ENCODE peak calls at places on chromosomes 5 and 9, in ten cellular contexts. J, D, I, B, W, Q, V, Y, F and S are unnamed samples.

GRCh38 chr5:73236541-73237128 is 63.6 kb downstream of the TMEM174 start:
- DNase-seq in J (no peak), D (no peak), I (no peak), B (no peak), W (no peak), Q (no peak), V (no peak), Y (no peak), F (no peak), S (no peak)

GRCh38 chr9:2593754-2594153 is 27.8 kb upstream of the VLDLR start:
- DNase-seq in J (no peak), D (no peak), I (no peak), B (no peak), W (no peak), Q (no peak), V (no peak), Y (no peak), F (no peak), S (no peak)

GRCh38 chr5:173582198-173583092 is 34.0 kb downstream of the BOD1 start:
- DNase-seq in J (peak), D (no peak), I (peak), B (no peak), W (no peak), Q (no peak), V (no peak), Y (no peak), F (no peak), S (no peak)

GRCh38 chr5:150149618-150150017 is 6.0 kb downstream of the PDGFRB start:
- DNase-seq in J (no peak), D (no peak), I (no peak), B (no peak), W (no peak), Q (no peak), V (no peak), Y (no peak), F (no peak), S (no peak)

GRCh38 chr9:6134661-6135177 is 80.9 kb upstream of the IL33 start:
- DNase-seq in J (no peak), D (no peak), I (no peak), B (no peak), W (no peak), Q (no peak), V (no peak), Y (no peak), F (peak), S (no peak)

GRCh38 chr9:86705474-86705873 is 241.8 kb downstream of the GAS1 start:
- DNase-seq in J (no peak), D (no peak), I (no peak), B (no peak), W (no peak), Q (no peak), V (no peak), Y (no peak), F (no peak), S (peak)

GRCh38 chr5:142934335-142934734 is 164.2 kb downstream of the ARHGAP26 start:
- DNase-seq in J (no peak), D (no peak), I (no peak), B (no peak), W (no peak), Q (no peak), V (no peak), Y (peak), F (no peak), S (no peak)

GRCh38 chr5:10377081-10377480 is 23.6 kb downstream of the MARCHF6 start:
- DNase-seq in J (no peak), D (no peak), I (no peak), B (no peak), W (no peak), Q (peak), V (no peak), Y (no peak), F (no peak), S (no peak)

GRCh38 chr5:149474198-149474597 is 77.0 kb downstream of the CSNK1A1 start:
- DNase-seq in J (no peak), D (no peak), I (no peak), B (peak), W (peak), Q (no peak), V (no peak), Y (no peak), F (no peak), S (no peak)

GRCh38 chr9:84668204-84669007 is 1.1 kb upstream of the NTRK2 start:
- DNase-seq in J (peak), D (no peak), I (peak), B (peak), W (no peak), Q (peak), V (no peak), Y (peak), F (peak), S (peak)

GRCh38 chr9:27151693-27152397 is 42.8 kb downstream of the TEK start:
- DNase-seq in J (no peak), D (no peak), I (peak), B (no peak), W (no peak), Q (no peak), V (no peak), Y (no peak), F (peak), S (peak)

GRCh38 chr9:5879419-5880181 is 11.1 kb upstream of the MLANA start:
- DNase-seq in J (peak), D (no peak), I (peak), B (peak), W (no peak), Q (no peak), V (peak), Y (peak), F (peak), S (peak)

GRCh38 chr5:2206244-2207108 is 323.8 kb upstream of the IRX4 start:
- DNase-seq in J (no peak), D (no peak), I (no peak), B (no peak), W (no peak), Q (no peak), V (no peak), Y (no peak), F (no peak), S (no peak)

GRCh38 chr9:114233806-114234205 is 78.5 kb downstream of the COL27A1 start:
- DNase-seq in J (no peak), D (no peak), I (no peak), B (no peak), W (no peak), Q (peak), V (no peak), Y (no peak), F (no peak), S (no peak)

GRCh38 chr5:175494271-175495183 is 16.2 kb downstream of the SFXN1 start:
- DNase-seq in J (peak), D (no peak), I (no peak), B (no peak), W (no peak), Q (no peak), V (no peak), Y (no peak), F (peak), S (peak)

GRCh38 chr5:107673106-107673367 is 2.3 kb upstream of the EFNA5 start:
- DNase-seq in J (no peak), D (no peak), I (no peak), B (no peak), W (no peak), Q (no peak), V (no peak), Y (no peak), F (no peak), S (no peak)

GRCh38 chr9:13915591-13916301 is 398.2 kb downstream of the NFIB start:
- DNase-seq in J (no peak), D (no peak), I (peak), B (peak), W (no peak), Q (no peak), V (no peak), Y (no peak), F (peak), S (peak)

GRCh38 chr5:138753794-138754698 is 821 bp downstream of the CTNNA1 start:
- DNase-seq in J (peak), D (no peak), I (peak), B (peak), W (peak), Q (peak), V (peak), Y (peak), F (peak), S (peak)

GRCh38 chr9:38417003-38417965 is 7.0 kb downstream of the IGFBPL1 start:
- DNase-seq in J (peak), D (no peak), I (no peak), B (no peak), W (peak), Q (no peak), V (peak), Y (peak), F (no peak), S (peak)

GRCh38 chr5:15008476-15008875 is 136.9 kb upstream of the ANKH start:
- DNase-seq in J (peak), D (no peak), I (peak), B (peak), W (peak), Q (peak), V (no peak), Y (no peak), F (peak), S (peak)

GRCh38 chr9:73153793-73154227 is 2.1 kb downstream of the ANXA1 start:
- DNase-seq in J (peak), D (no peak), I (no peak), B (no peak), W (no peak), Q (no peak), V (peak), Y (no peak), F (peak), S (peak)

GRCh38 chr5:36240779-36241635 is 718 bp downstream of the NADK2 start:
- DNase-seq in J (peak), D (peak), I (peak), B (no peak), W (peak), Q (peak), V (peak), Y (peak), F (peak), S (peak)
- TF ChIP-seq CTCF in J (no peak), D (no peak), I (no peak), B (no peak), W (no peak), Q (no peak), V (no peak), Y (no peak), F (no peak), S (peak)

GRCh38 chr5:76790632-76791290 is 28.1 kb upstream of the F2RL1 start:
- DNase-seq in J (peak), D (no peak), I (peak), B (no peak), W (no peak), Q (no peak), V (no peak), Y (peak), F (peak), S (peak)
- H3K4me3 ChIP-seq in J (no peak), D (no peak), I (no peak), B (no peak), W (no peak), Q (no peak), V (no peak), Y (no peak), F (peak), S (no peak)

GRCh38 chr9:117160254-117160653 is 254.6 kb downstream of the ASTN2 start:
- DNase-seq in J (peak), D (no peak), I (no peak), B (no peak), W (no peak), Q (no peak), V (no peak), Y (no peak), F (no peak), S (peak)
- TF ChIP-seq CTCF in J (peak), D (no peak), I (peak), B (peak), W (no peak), Q (no peak), V (no peak), Y (no peak), F (peak), S (no peak)

GRCh38 chr5:178573216-178573615 is 17.0 kb downstream of the COL23A1 start:
- DNase-seq in J (no peak), D (no peak), I (no peak), B (no peak), W (no peak), Q (no peak), V (no peak), Y (no peak), F (no peak), S (no peak)

GRCh38 chr5:178577376-178577839 is 12.8 kb downstream of the COL23A1 start:
- DNase-seq in J (no peak), D (no peak), I (no peak), B (no peak), W (no peak), Q (no peak), V (no peak), Y (no peak), F (no peak), S (no peak)

GRCh38 chr5:178577944-178578343 is 12.2 kb downstream of the COL23A1 start:
- DNase-seq in J (no peak), D (no peak), I (no peak), B (no peak), W (no peak), Q (no peak), V (no peak), Y (no peak), F (no peak), S (no peak)

GRCh38 chr5:178580556-178580955 is 9.6 kb downstream of the COL23A1 start:
- DNase-seq in J (no peak), D (no peak), I (no peak), B (no peak), W (no peak), Q (no peak), V (no peak), Y (no peak), F (no peak), S (no peak)

DNA sequence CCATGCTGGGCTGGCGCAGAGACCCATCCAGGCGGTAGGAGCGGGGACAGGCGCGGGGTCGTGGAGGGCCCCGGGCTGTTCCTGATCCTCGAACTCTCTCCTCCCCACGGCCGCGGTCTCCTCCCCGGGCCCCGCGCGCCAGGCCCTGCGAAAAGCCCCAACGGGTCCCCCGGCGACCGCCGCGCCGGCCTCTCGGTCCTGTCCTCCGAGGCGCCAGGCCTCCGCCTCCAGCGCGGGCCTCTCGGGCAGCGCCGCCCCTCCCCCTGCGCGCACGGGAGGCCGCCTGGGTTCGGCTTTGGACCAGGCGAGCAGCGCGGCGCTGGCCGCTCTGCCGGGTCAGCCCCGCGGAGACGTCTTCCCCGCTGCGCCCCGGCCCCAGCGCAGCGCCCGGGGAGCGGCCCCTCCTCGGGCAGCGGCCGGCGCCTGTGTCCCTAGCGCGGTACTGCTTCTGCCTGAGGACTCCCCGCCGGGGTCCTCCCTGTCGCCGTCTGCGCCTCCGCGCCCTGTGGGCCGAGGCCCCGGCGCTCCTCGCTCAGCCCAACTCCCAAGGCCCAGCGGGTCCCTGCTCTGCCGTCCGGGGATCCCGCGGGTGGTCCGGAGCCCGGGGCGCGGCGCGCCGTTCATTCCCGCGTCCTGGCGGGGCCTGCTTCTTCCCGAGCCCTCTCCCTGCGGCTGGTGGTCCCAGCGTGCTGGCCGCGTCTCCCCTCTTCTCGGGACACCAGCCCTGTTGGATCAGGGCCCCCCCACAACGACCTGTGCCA is 13.4 kb downstream of the COL23A1 start:
- DNase-seq in J (no peak), D (no peak), I (no peak), B (no peak), W (no peak), Q (no peak), V (no peak), Y (no peak), F (no peak), S (no peak)
- H3K4me3 ChIP-seq in J (peak), D (no peak), I (no peak), B (no peak), W (peak), Q (no peak), V (no peak), Y (no peak), F (no peak), S (no peak)

DNA sequence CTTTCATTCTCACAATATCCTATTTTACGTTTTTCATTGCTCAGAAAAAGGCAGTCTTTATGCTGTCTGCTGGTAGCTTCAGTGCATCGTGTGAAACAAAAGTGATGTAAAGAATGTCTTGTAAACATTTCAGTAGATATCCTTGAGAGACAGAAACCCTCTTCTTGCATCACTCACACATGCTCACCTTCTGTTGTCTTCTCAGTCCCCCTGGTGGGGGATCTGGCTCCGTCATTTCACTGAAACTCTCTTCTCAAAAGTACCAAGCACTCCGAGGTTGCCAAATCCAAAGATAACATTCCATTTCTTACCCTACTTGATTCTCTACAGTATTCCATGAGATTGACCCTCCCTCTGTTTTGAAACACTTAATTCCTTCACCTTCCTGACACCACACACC is 46.1 kb upstream of the PCA3 start:
- DNase-seq in J (no peak), D (no peak), I (no peak), B (no peak), W (no peak), Q (no peak), V (peak), Y (no peak), F (no peak), S (no peak)
- TF ChIP-seq CTCF in J (no peak), D (no peak), I (no peak), B (no peak), W (no peak), Q (no peak), V (no peak), Y (no peak), F (no peak), S (peak)

GRCh38 chr5:169728-170094 is 21.6 kb upstream of the LRRC14B start:
- DNase-seq in J (no peak), D (no peak), I (no peak), B (no peak), W (no peak), Q (no peak), V (no peak), Y (no peak), F (no peak), S (no peak)
- H3K4me3 ChIP-seq in J (no peak), D (no peak), I (no peak), B (no peak), W (no peak), Q (no peak), V (no peak), Y (no peak), F (no peak), S (no peak)

GRCh38 chr9:80885894-80886293 is 803.5 kb downstream of the TLE1 start:
- DNase-seq in J (peak), D (no peak), I (no peak), B (no peak), W (no peak), Q (peak), V (no peak), Y (no peak), F (no peak), S (peak)
- TF ChIP-seq CTCF in J (peak), D (no peak), I (no peak), B (peak), W (no peak), Q (no peak), V (no peak), Y (peak), F (no peak), S (peak)

GRCh38 chr5:170297589-170298462 is at the start of gene LCP2:
- DNase-seq in J (no peak), D (no peak), I (no peak), B (no peak), W (no peak), Q (no peak), V (no peak), Y (no peak), F (no peak), S (no peak)
- H3K4me3 ChIP-seq in J (no peak), D (peak), I (no peak), B (no peak), W (peak), Q (peak), V (peak), Y (no peak), F (no peak), S (no peak)